ENCODE peak calls at places on chromosomes 13 and 19, in ten cellular contexts. One of them, this sample, is unnamed.

GRCh38 chr19:4717191-4717965 is 6.3 kb downstream of the DPP9 start:
- DNase-seq in dorsolateral prefrontal cortex: no peak
- DNase-seq in RWPE1: peak
- DNase-seq in progenitor cell of endocrine pancreas: no peak
- DNase-seq in uterus: no peak
- DNase-seq in heart left ventricle: no peak
- DNase-seq in astrocyte of the cerebellum: no peak
- DNase-seq in fibroblast of pulmonary artery: peak
- DNase-seq in foreskin fibroblast: no peak
- DNase-seq in astrocyte: peak
- DNase-seq in this sample: no peak

GRCh38 chr19:38666662-38667448 is 19.4 kb downstream of the ACTN4 start:
- DNase-seq in dorsolateral prefrontal cortex: no peak
- DNase-seq in RWPE1: no peak
- DNase-seq in progenitor cell of endocrine pancreas: no peak
- DNase-seq in uterus: no peak
- DNase-seq in heart left ventricle: peak
- DNase-seq in astrocyte of the cerebellum: peak
- DNase-seq in fibroblast of pulmonary artery: peak
- DNase-seq in foreskin fibroblast: peak
- DNase-seq in astrocyte: peak
- DNase-seq in this sample: no peak

GRCh38 chr13:94599877-94600276 is 1.8 kb upstream of the GPR180 start:
- DNase-seq in dorsolateral prefrontal cortex: no peak
- DNase-seq in RWPE1: no peak
- DNase-seq in progenitor cell of endocrine pancreas: no peak
- DNase-seq in uterus: no peak
- DNase-seq in heart left ventricle: no peak
- DNase-seq in astrocyte of the cerebellum: no peak
- DNase-seq in fibroblast of pulmonary artery: no peak
- DNase-seq in foreskin fibroblast: no peak
- DNase-seq in astrocyte: no peak
- DNase-seq in this sample: no peak

GRCh38 chr13:30110301-30111070 is 196.9 kb downstream of the KATNAL1 start:
- DNase-seq in dorsolateral prefrontal cortex: no peak
- DNase-seq in RWPE1: no peak
- DNase-seq in progenitor cell of endocrine pancreas: no peak
- DNase-seq in uterus: no peak
- DNase-seq in heart left ventricle: no peak
- DNase-seq in astrocyte of the cerebellum: no peak
- DNase-seq in fibroblast of pulmonary artery: no peak
- DNase-seq in foreskin fibroblast: no peak
- DNase-seq in astrocyte: no peak
- DNase-seq in this sample: no peak

GRCh38 chr19:33473644-33474305 is 47.8 kb downstream of the PEPD start:
- DNase-seq in dorsolateral prefrontal cortex: peak
- DNase-seq in RWPE1: peak
- DNase-seq in progenitor cell of endocrine pancreas: no peak
- DNase-seq in uterus: no peak
- DNase-seq in heart left ventricle: no peak
- DNase-seq in astrocyte of the cerebellum: peak
- DNase-seq in fibroblast of pulmonary artery: peak
- DNase-seq in foreskin fibroblast: peak
- DNase-seq in astrocyte: peak
- DNase-seq in this sample: no peak

GRCh38 chr19:18469245-18470107 is 31.5 kb upstream of the ISYNA1 start:
- DNase-seq in dorsolateral prefrontal cortex: no peak
- DNase-seq in RWPE1: no peak
- DNase-seq in progenitor cell of endocrine pancreas: peak
- DNase-seq in uterus: peak
- DNase-seq in heart left ventricle: peak
- DNase-seq in astrocyte of the cerebellum: peak
- DNase-seq in fibroblast of pulmonary artery: peak
- DNase-seq in foreskin fibroblast: no peak
- DNase-seq in astrocyte: no peak
- DNase-seq in this sample: peak

GRCh38 chr13:113129480-113129879 is 6.9 kb downstream of the F10 start:
- DNase-seq in dorsolateral prefrontal cortex: no peak
- DNase-seq in RWPE1: no peak
- DNase-seq in progenitor cell of endocrine pancreas: no peak
- DNase-seq in uterus: no peak
- DNase-seq in heart left ventricle: no peak
- DNase-seq in astrocyte of the cerebellum: no peak
- DNase-seq in fibroblast of pulmonary artery: no peak
- DNase-seq in foreskin fibroblast: no peak
- DNase-seq in astrocyte: no peak
- DNase-seq in this sample: no peak

GRCh38 chr19:50365434-50366306 is at the start of gene NAPSA:
- DNase-seq in dorsolateral prefrontal cortex: no peak
- DNase-seq in RWPE1: no peak
- DNase-seq in progenitor cell of endocrine pancreas: no peak
- DNase-seq in uterus: no peak
- DNase-seq in heart left ventricle: no peak
- DNase-seq in astrocyte of the cerebellum: no peak
- DNase-seq in fibroblast of pulmonary artery: no peak
- DNase-seq in foreskin fibroblast: no peak
- DNase-seq in astrocyte: no peak
- DNase-seq in this sample: no peak

GRCh38 chr13:114106991-114107685 is 25.3 kb downstream of the RASA3 start:
- DNase-seq in dorsolateral prefrontal cortex: peak
- DNase-seq in RWPE1: no peak
- DNase-seq in progenitor cell of endocrine pancreas: no peak
- DNase-seq in uterus: peak
- DNase-seq in heart left ventricle: peak
- DNase-seq in astrocyte of the cerebellum: no peak
- DNase-seq in fibroblast of pulmonary artery: no peak
- DNase-seq in foreskin fibroblast: no peak
- DNase-seq in astrocyte: no peak
- DNase-seq in this sample: no peak

GRCh38 chr13:30864352-30865130 is 41.5 kb upstream of the MEDAG start:
- DNase-seq in dorsolateral prefrontal cortex: no peak
- DNase-seq in RWPE1: no peak
- DNase-seq in progenitor cell of endocrine pancreas: no peak
- DNase-seq in uterus: peak
- DNase-seq in heart left ventricle: no peak
- DNase-seq in astrocyte of the cerebellum: peak
- DNase-seq in fibroblast of pulmonary artery: peak
- DNase-seq in foreskin fibroblast: peak
- DNase-seq in astrocyte: peak
- DNase-seq in this sample: no peak

GRCh38 chr19:16115309-16116039 is 3.8 kb downstream of the RAB8A start:
- DNase-seq in dorsolateral prefrontal cortex: no peak
- DNase-seq in RWPE1: no peak
- DNase-seq in progenitor cell of endocrine pancreas: no peak
- DNase-seq in uterus: no peak
- DNase-seq in heart left ventricle: no peak
- DNase-seq in astrocyte of the cerebellum: no peak
- DNase-seq in fibroblast of pulmonary artery: no peak
- DNase-seq in foreskin fibroblast: no peak
- DNase-seq in astrocyte: no peak
- DNase-seq in this sample: no peak

GRCh38 chr13:86161257-86161656 is 362.0 kb upstream of the SLITRK6 start:
- DNase-seq in dorsolateral prefrontal cortex: no peak
- DNase-seq in RWPE1: no peak
- DNase-seq in progenitor cell of endocrine pancreas: no peak
- DNase-seq in uterus: no peak
- DNase-seq in heart left ventricle: no peak
- DNase-seq in astrocyte of the cerebellum: no peak
- DNase-seq in fibroblast of pulmonary artery: no peak
- DNase-seq in foreskin fibroblast: no peak
- DNase-seq in astrocyte: no peak
- DNase-seq in this sample: no peak

GRCh38 chr13:106372199-106373160 is 163.0 kb downstream of the EFNB2 start:
- DNase-seq in dorsolateral prefrontal cortex: no peak
- DNase-seq in RWPE1: no peak
- DNase-seq in progenitor cell of endocrine pancreas: no peak
- DNase-seq in uterus: no peak
- DNase-seq in heart left ventricle: no peak
- DNase-seq in astrocyte of the cerebellum: peak
- DNase-seq in fibroblast of pulmonary artery: peak
- DNase-seq in foreskin fibroblast: peak
- DNase-seq in astrocyte: peak
- DNase-seq in this sample: no peak

GRCh38 chr13:85806553-85807175 is 7.4 kb upstream of the SLITRK6 start:
- DNase-seq in dorsolateral prefrontal cortex: no peak
- DNase-seq in RWPE1: peak
- DNase-seq in progenitor cell of endocrine pancreas: no peak
- DNase-seq in uterus: no peak
- DNase-seq in heart left ventricle: no peak
- DNase-seq in astrocyte of the cerebellum: peak
- DNase-seq in fibroblast of pulmonary artery: peak
- DNase-seq in foreskin fibroblast: peak
- DNase-seq in astrocyte: peak
- DNase-seq in this sample: no peak

GRCh38 chr19:35031072-35031881 is 1.0 kb downstream of the SCN1B start:
- DNase-seq in dorsolateral prefrontal cortex: no peak
- DNase-seq in RWPE1: no peak
- DNase-seq in progenitor cell of endocrine pancreas: no peak
- DNase-seq in uterus: no peak
- DNase-seq in heart left ventricle: no peak
- DNase-seq in astrocyte of the cerebellum: no peak
- DNase-seq in fibroblast of pulmonary artery: peak
- DNase-seq in foreskin fibroblast: no peak
- DNase-seq in astrocyte: peak
- DNase-seq in this sample: peak

GRCh38 chr19:44401108-44401786 is at the start of gene ZNF285:
- DNase-seq in dorsolateral prefrontal cortex: peak
- DNase-seq in RWPE1: peak
- DNase-seq in progenitor cell of endocrine pancreas: peak
- DNase-seq in uterus: peak
- DNase-seq in heart left ventricle: peak
- DNase-seq in astrocyte of the cerebellum: peak
- DNase-seq in fibroblast of pulmonary artery: peak
- DNase-seq in foreskin fibroblast: peak
- DNase-seq in astrocyte: peak
- DNase-seq in this sample: peak

DNA sequence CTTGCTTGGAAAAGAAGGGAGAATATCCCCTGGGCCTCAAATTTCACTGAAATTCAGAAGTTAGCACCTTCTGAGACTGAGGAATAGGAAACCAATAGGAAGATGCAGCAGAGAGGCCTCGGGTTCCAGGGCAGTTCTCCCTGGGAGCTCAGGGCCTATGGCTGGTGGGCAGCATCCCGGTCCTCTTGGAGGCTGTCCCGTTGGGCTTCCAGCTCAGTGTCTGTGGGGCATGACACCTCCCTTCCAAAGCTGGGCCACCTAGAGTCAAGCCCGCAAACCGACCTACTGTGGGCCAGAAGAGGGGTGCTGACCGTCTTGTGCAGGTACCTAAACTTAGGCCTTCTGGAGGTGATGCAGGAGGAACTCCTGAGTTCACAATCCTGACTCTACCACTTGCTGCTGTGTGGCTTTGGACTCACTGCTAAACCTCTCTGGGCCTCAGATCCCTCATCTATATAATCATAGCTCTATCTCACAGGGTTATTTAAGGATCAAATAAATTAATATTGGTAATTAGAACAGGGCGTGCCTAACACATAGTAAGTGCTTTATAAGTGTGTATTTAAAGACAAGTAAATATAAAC is 17.1 kb downstream of the SIAH3 start:
- DNase-seq in dorsolateral prefrontal cortex: no peak
- DNase-seq in RWPE1: no peak
- DNase-seq in progenitor cell of endocrine pancreas: no peak
- DNase-seq in uterus: no peak
- DNase-seq in heart left ventricle: no peak
- DNase-seq in astrocyte of the cerebellum: no peak
- DNase-seq in fibroblast of pulmonary artery: no peak
- DNase-seq in foreskin fibroblast: no peak
- DNase-seq in astrocyte: no peak
- DNase-seq in this sample: peak
- TF ChIP-seq CTCF in dorsolateral prefrontal cortex: no peak
- TF ChIP-seq CTCF in RWPE1: no peak
- TF ChIP-seq CTCF in progenitor cell of endocrine pancreas: no peak
- TF ChIP-seq CTCF in uterus: no peak
- TF ChIP-seq CTCF in heart left ventricle: no peak
- TF ChIP-seq CTCF in astrocyte of the cerebellum: no peak
- TF ChIP-seq CTCF in fibroblast of pulmonary artery: no peak
- TF ChIP-seq CTCF in foreskin fibroblast: no peak
- TF ChIP-seq CTCF in astrocyte: no peak
- TF ChIP-seq CTCF in this sample: no peak

GRCh38 chr19:10855879-10856522 is 7.8 kb downstream of the C19orf38 start:
- DNase-seq in dorsolateral prefrontal cortex: no peak
- DNase-seq in RWPE1: no peak
- DNase-seq in progenitor cell of endocrine pancreas: no peak
- DNase-seq in uterus: no peak
- DNase-seq in heart left ventricle: no peak
- DNase-seq in astrocyte of the cerebellum: no peak
- DNase-seq in fibroblast of pulmonary artery: peak
- DNase-seq in foreskin fibroblast: no peak
- DNase-seq in astrocyte: no peak
- DNase-seq in this sample: peak
- TF ChIP-seq CTCF in dorsolateral prefrontal cortex: no peak
- TF ChIP-seq CTCF in RWPE1: peak
- TF ChIP-seq CTCF in progenitor cell of endocrine pancreas: peak
- TF ChIP-seq CTCF in uterus: no peak
- TF ChIP-seq CTCF in heart left ventricle: peak
- TF ChIP-seq CTCF in astrocyte of the cerebellum: peak
- TF ChIP-seq CTCF in fibroblast of pulmonary artery: peak
- TF ChIP-seq CTCF in foreskin fibroblast: peak
- TF ChIP-seq CTCF in astrocyte: peak
- TF ChIP-seq CTCF in this sample: peak

GRCh38 chr13:92676246-92676645 is 550.4 kb upstream of the GPC6 start:
- DNase-seq in dorsolateral prefrontal cortex: no peak
- DNase-seq in RWPE1: no peak
- DNase-seq in progenitor cell of endocrine pancreas: no peak
- DNase-seq in uterus: no peak
- DNase-seq in heart left ventricle: no peak
- DNase-seq in astrocyte of the cerebellum: no peak
- DNase-seq in fibroblast of pulmonary artery: no peak
- DNase-seq in foreskin fibroblast: no peak
- DNase-seq in astrocyte: no peak
- DNase-seq in this sample: no peak
- TF ChIP-seq CTCF in dorsolateral prefrontal cortex: no peak
- TF ChIP-seq CTCF in RWPE1: no peak
- TF ChIP-seq CTCF in progenitor cell of endocrine pancreas: no peak
- TF ChIP-seq CTCF in uterus: no peak
- TF ChIP-seq CTCF in heart left ventricle: no peak
- TF ChIP-seq CTCF in astrocyte of the cerebellum: no peak
- TF ChIP-seq CTCF in fibroblast of pulmonary artery: no peak
- TF ChIP-seq CTCF in foreskin fibroblast: no peak
- TF ChIP-seq CTCF in astrocyte: no peak
- TF ChIP-seq CTCF in this sample: no peak

DNA sequence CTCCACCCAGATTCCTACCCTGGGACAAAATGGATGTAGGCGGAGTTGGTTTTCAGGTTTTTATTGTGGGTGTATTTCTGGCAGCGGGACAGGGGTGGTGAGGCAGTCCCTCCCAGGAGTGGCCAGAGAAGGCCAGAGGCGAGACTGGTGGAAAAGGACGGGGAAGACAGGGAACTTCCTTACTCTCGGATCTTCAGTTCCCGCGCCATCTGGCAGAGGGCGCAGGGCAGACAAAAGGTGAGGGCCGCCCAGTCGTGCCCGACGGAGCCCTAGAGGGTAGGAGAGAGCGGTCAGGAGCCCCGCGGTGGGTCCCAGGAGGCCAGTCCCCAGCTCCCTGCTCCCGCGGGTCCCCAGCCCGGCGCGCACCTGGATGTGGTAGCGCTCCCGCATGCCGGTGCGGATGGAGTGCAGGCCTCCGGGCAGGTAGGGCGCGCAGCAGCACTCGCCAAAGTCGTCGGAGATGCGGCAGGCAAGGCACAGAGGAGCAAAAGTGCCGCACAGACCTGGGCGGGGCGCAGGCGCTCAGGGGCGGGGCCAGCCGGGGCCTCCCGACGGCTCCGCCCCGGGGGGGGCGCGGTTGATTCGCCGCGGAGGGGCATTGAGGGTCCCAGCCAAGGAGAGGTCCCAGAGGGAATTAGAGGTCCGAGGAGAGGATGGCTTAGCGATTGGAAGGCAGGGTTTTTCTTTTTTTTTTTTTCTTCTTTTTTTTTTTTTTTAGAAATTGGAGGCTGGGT is 3.0 kb downstream of the CNFN start:
- DNase-seq in dorsolateral prefrontal cortex: no peak
- DNase-seq in RWPE1: peak
- DNase-seq in progenitor cell of endocrine pancreas: peak
- DNase-seq in uterus: peak
- DNase-seq in heart left ventricle: peak
- DNase-seq in astrocyte of the cerebellum: no peak
- DNase-seq in fibroblast of pulmonary artery: peak
- DNase-seq in foreskin fibroblast: peak
- DNase-seq in astrocyte: peak
- DNase-seq in this sample: peak
- TF ChIP-seq CTCF in dorsolateral prefrontal cortex: peak
- TF ChIP-seq CTCF in RWPE1: peak
- TF ChIP-seq CTCF in progenitor cell of endocrine pancreas: peak
- TF ChIP-seq CTCF in uterus: no peak
- TF ChIP-seq CTCF in heart left ventricle: peak
- TF ChIP-seq CTCF in astrocyte of the cerebellum: peak
- TF ChIP-seq CTCF in fibroblast of pulmonary artery: peak
- TF ChIP-seq CTCF in foreskin fibroblast: peak
- TF ChIP-seq CTCF in astrocyte: no peak
- TF ChIP-seq CTCF in this sample: peak